ENCODE peak calls at places on chromosomes 6 and 20, in five cellular contexts. One of them, this sample, is unnamed.
A peak's percentile ranks its signal among the peaks of the same experiment; 100 is the strongest.

GRCh38 chr6:6962699-6963098 is 145.1 kb upstream of the RREB1 start:
- DNase-seq in A549: no peak
- DNase-seq in kidney epithelial cell: no peak
- DNase-seq in omental fat pad: no peak
- DNase-seq in nephron progenitor cell: no peak
- DNase-seq in this sample: no peak

GRCh38 chr20:32006053-32006452 is 4.2 kb upstream of the CCM2L start:
- DNase-seq in A549: no peak
- DNase-seq in kidney epithelial cell: no peak
- DNase-seq in omental fat pad: no peak
- DNase-seq in nephron progenitor cell: no peak
- DNase-seq in this sample: no peak

GRCh38 chr20:18466574-18466893 is 296 bp downstream of the DZANK1 start:
- DNase-seq in A549: peak; percentile 84
- DNase-seq in kidney epithelial cell: no peak
- DNase-seq in omental fat pad: peak; percentile 25
- DNase-seq in nephron progenitor cell: no peak
- DNase-seq in this sample: no peak

GRCh38 chr6:134721095-134721400 is 228.9 kb downstream of the ALDH8A1 start:
- DNase-seq in A549: no peak
- DNase-seq in kidney epithelial cell: no peak
- DNase-seq in omental fat pad: no peak
- DNase-seq in nephron progenitor cell: no peak
- DNase-seq in this sample: no peak

GRCh38 chr6:123393333-123393732 is 243.4 kb downstream of the TRDN start:
- DNase-seq in A549: no peak
- DNase-seq in kidney epithelial cell: no peak
- DNase-seq in omental fat pad: no peak
- DNase-seq in nephron progenitor cell: no peak
- DNase-seq in this sample: no peak

GRCh38 chr20:56249244-56249955 is 868 bp downstream of the MC3R start:
- DNase-seq in A549: peak; percentile 4
- DNase-seq in kidney epithelial cell: no peak
- DNase-seq in omental fat pad: no peak
- DNase-seq in nephron progenitor cell: peak; percentile 44
- DNase-seq in this sample: peak; percentile 28

GRCh38 chr6:7431594-7432390 is 42.2 kb downstream of the RIOK1 start:
- DNase-seq in A549: no peak
- DNase-seq in kidney epithelial cell: no peak
- DNase-seq in omental fat pad: no peak
- DNase-seq in nephron progenitor cell: no peak
- DNase-seq in this sample: no peak

GRCh38 chr6:158464483-158464882 is 95.4 kb upstream of the TMEM181 start:
- DNase-seq in A549: no peak
- DNase-seq in kidney epithelial cell: no peak
- DNase-seq in omental fat pad: no peak
- DNase-seq in nephron progenitor cell: no peak
- DNase-seq in this sample: no peak

GRCh38 chr20:23112595-23112994 is 26.5 kb upstream of the CD93 start:
- DNase-seq in A549: no peak
- DNase-seq in kidney epithelial cell: no peak
- DNase-seq in omental fat pad: no peak
- DNase-seq in nephron progenitor cell: no peak
- DNase-seq in this sample: no peak

DNA sequence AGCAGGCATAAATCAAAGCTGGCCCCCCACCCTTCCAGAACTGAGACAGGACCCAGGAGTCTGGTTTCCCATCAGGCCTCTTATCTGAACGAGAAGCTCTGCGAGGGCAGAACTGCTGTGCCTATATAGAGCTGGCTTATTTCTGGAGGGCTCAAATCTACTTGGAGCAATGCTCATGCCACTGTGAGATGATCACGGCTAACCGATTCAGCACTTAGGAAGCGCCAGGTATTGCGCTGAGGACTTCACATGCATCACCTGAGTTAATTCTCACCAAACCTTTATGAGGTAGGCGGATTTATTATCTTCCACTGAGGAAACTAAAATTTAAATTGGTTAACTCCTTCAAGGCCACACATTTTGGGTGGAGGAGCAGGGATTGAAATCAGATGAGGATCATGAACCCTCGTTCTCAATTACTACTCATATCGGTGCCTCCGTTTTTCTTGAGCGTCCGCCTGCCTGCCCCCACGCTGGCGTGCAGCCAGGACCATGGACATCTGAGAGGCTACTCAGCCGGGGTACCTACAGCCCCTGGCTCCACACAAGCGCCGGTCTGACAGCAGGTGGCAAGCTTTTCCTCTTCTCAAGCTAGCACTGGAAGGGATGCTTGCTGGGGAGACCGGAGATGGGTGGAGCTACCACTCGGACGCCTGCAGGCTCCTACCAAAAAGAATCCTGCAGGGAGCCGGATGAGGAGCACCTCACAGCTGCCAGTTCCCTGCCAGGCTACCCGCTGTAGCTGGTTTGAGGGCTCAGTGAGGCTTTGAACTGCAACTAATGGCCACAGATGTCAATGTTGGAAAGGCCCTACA is 1.0 kb upstream of the PCIF1 start:
- DNase-seq in A549: peak; percentile 91
- DNase-seq in kidney epithelial cell: peak; percentile 56
- DNase-seq in omental fat pad: no peak
- DNase-seq in nephron progenitor cell: peak; percentile 64
- DNase-seq in this sample: peak; percentile 79
- TF ChIP-seq CTCF in A549: peak; percentile 19
- TF ChIP-seq CTCF in kidney epithelial cell: peak; percentile 36
- TF ChIP-seq CTCF in omental fat pad: no peak
- TF ChIP-seq CTCF in nephron progenitor cell: no peak
- TF ChIP-seq CTCF in this sample: no peak

GRCh38 chr6:141388666-141389065 is 744.1 kb upstream of the GJE1 start:
- DNase-seq in A549: no peak
- DNase-seq in kidney epithelial cell: no peak
- DNase-seq in omental fat pad: no peak
- DNase-seq in nephron progenitor cell: no peak
- DNase-seq in this sample: no peak
- TF ChIP-seq CTCF in A549: no peak
- TF ChIP-seq CTCF in kidney epithelial cell: no peak
- TF ChIP-seq CTCF in omental fat pad: no peak
- TF ChIP-seq CTCF in nephron progenitor cell: no peak
- TF ChIP-seq CTCF in this sample: no peak

GRCh38 chr6:79170915-79171314 is 63.6 kb downstream of the HMGN3 start:
- DNase-seq in A549: no peak
- DNase-seq in kidney epithelial cell: peak; percentile 35
- DNase-seq in omental fat pad: no peak
- DNase-seq in nephron progenitor cell: no peak
- DNase-seq in this sample: no peak
- TF ChIP-seq CTCF in A549: no peak
- TF ChIP-seq CTCF in kidney epithelial cell: no peak
- TF ChIP-seq CTCF in omental fat pad: no peak
- TF ChIP-seq CTCF in nephron progenitor cell: no peak
- TF ChIP-seq CTCF in this sample: no peak

GRCh38 chr20:48421547-48421946 is 406.3 kb downstream of the PREX1 start:
- DNase-seq in A549: no peak
- DNase-seq in kidney epithelial cell: no peak
- DNase-seq in omental fat pad: no peak
- DNase-seq in nephron progenitor cell: no peak
- DNase-seq in this sample: no peak
- TF ChIP-seq CTCF in A549: peak; percentile 19
- TF ChIP-seq CTCF in kidney epithelial cell: no peak
- TF ChIP-seq CTCF in omental fat pad: no peak
- TF ChIP-seq CTCF in nephron progenitor cell: no peak
- TF ChIP-seq CTCF in this sample: no peak

GRCh38 chr20:560680-561079 is 17.1 kb upstream of the CSNK2A1 start:
- DNase-seq in A549: no peak
- DNase-seq in kidney epithelial cell: no peak
- DNase-seq in omental fat pad: no peak
- DNase-seq in nephron progenitor cell: no peak
- DNase-seq in this sample: no peak
- TF ChIP-seq CTCF in A549: no peak
- TF ChIP-seq CTCF in kidney epithelial cell: no peak
- TF ChIP-seq CTCF in omental fat pad: no peak
- TF ChIP-seq CTCF in nephron progenitor cell: no peak
- TF ChIP-seq CTCF in this sample: no peak

DNA sequence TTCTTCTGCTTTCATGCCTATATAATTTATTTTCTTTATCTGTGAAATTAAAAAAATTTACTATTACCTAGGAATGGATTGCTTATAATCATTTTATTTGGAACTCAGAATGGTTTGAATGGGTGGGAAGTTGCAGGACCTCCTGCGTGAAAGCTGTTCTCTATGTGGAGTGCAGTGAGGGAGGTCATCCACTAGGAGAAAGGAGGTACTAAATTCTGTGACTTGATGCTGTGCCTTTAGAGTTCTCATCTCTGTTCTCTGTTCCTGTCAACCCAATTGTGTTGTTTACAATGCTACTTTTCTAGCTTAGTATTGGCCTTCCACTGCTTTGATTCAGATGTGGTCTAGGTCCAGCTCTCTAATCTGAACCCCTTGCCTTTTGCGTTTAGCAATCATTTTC is 65.0 kb upstream of the HIVEP1 start:
- DNase-seq in A549: no peak
- DNase-seq in kidney epithelial cell: no peak
- DNase-seq in omental fat pad: no peak
- DNase-seq in nephron progenitor cell: no peak
- DNase-seq in this sample: no peak
- TF ChIP-seq CTCF in A549: no peak
- TF ChIP-seq CTCF in kidney epithelial cell: no peak
- TF ChIP-seq CTCF in omental fat pad: no peak
- TF ChIP-seq CTCF in nephron progenitor cell: peak; percentile 25
- TF ChIP-seq CTCF in this sample: peak; percentile 37

This sample was measured in glutamatergic neuron.